ENCODE peak calls at places on chromosome 6, in ten cellular contexts. H is LHCN-M2, D is Calu3, U is SHP77, B is activated gamma-delta T cell treated with Interleukin-2 at 50 U/mL for 16 hours, K is EH, W is lung, V is psoas muscle, S is C1 segment of cervical spinal cord, Y is cerebellum. I is an unnamed sample.

GRCh38 chr6:96626749-96627353 is 63.9 kb downstream of the FHL5 start:
- DNase-seq in H (peak), D (no peak), U (peak), B (no peak), K (peak), W (no peak), V (no peak), S (no peak), Y (peak), I (no peak)

GRCh38 chr6:56246941-56247653 is at the start of gene COL21A1:
- DNase-seq in H (no peak), D (peak), U (no peak), B (no peak), K (no peak), W (peak), V (peak), S (no peak), Y (no peak), I (no peak)

GRCh38 chr6:82364087-82365010 is 732 bp downstream of the TPBG start:
- DNase-seq in H (peak), D (peak), U (peak), B (no peak), K (peak), W (peak), V (peak), S (no peak), Y (no peak), I (peak)

GRCh38 chr6:160306284-160306683 is 41.9 kb upstream of the SLC22A3 start:
- DNase-seq in H (no peak), D (no peak), U (no peak), B (no peak), K (no peak), W (no peak), V (no peak), S (peak), Y (no peak), I (no peak)

GRCh38 chr6:54775586-54775985 is 71.0 kb upstream of the FAM83B start:
- DNase-seq in H (no peak), D (no peak), U (no peak), B (no peak), K (peak), W (no peak), V (no peak), S (no peak), Y (no peak), I (no peak)

GRCh38 chr6:145139451-145139850 is 595.9 kb downstream of the EPM2A start:
- DNase-seq in H (no peak), D (no peak), U (no peak), B (no peak), K (peak), W (no peak), V (no peak), S (no peak), Y (no peak), I (peak)

GRCh38 chr6:81842254-81842653 is 89.8 kb upstream of the TENT5A start:
- DNase-seq in H (no peak), D (no peak), U (no peak), B (no peak), K (no peak), W (no peak), V (no peak), S (no peak), Y (no peak), I (peak)

GRCh38 chr6:142322504-142323198 is 20.8 kb downstream of the ADGRG6 start:
- DNase-seq in H (no peak), D (no peak), U (peak), B (no peak), K (no peak), W (no peak), V (no peak), S (no peak), Y (no peak), I (no peak)

GRCh38 chr6:113859349-113860164 is 2.4 kb downstream of the MARCKS start:
- DNase-seq in H (peak), D (peak), U (no peak), B (no peak), K (peak), W (no peak), V (peak), S (peak), Y (peak), I (peak)

GRCh38 chr6:16230953-16231352 is 7.4 kb upstream of the GMPR start:
- DNase-seq in H (no peak), D (no peak), U (no peak), B (no peak), K (no peak), W (no peak), V (no peak), S (no peak), Y (no peak), I (no peak)

GRCh38 chr6:25949695-25950094 is 12.9 kb upstream of the TRIM38 start:
- DNase-seq in H (no peak), D (no peak), U (no peak), B (no peak), K (no peak), W (no peak), V (no peak), S (no peak), Y (no peak), I (no peak)

GRCh38 chr6:40222354-40222753 is 288.1 kb upstream of the MOCS1 start:
- DNase-seq in H (no peak), D (no peak), U (no peak), B (no peak), K (no peak), W (no peak), V (no peak), S (no peak), Y (no peak), I (no peak)

GRCh38 chr6:6688283-6688682 is 99.8 kb downstream of the LY86 start:
- DNase-seq in H (no peak), D (no peak), U (no peak), B (no peak), K (no peak), W (no peak), V (no peak), S (no peak), Y (no peak), I (no peak)

GRCh38 chr6:134379086-134379485 is 61.2 kb upstream of the SGK1 start:
- DNase-seq in H (no peak), D (peak), U (no peak), B (no peak), K (no peak), W (peak), V (no peak), S (no peak), Y (no peak), I (peak)

GRCh38 chr6:56798163-56798562 is 155.5 kb upstream of the DST start:
- DNase-seq in H (peak), D (no peak), U (no peak), B (no peak), K (peak), W (no peak), V (no peak), S (no peak), Y (no peak), I (no peak)

GRCh38 chr6:161024364-161024920 is 32.9 kb downstream of the MAP3K4 start:
- DNase-seq in H (no peak), D (no peak), U (no peak), B (no peak), K (no peak), W (no peak), V (no peak), S (no peak), Y (no peak), I (no peak)

GRCh38 chr6:112272799-112273198 is 18.4 kb upstream of the LAMA4 start:
- DNase-seq in H (no peak), D (no peak), U (no peak), B (no peak), K (no peak), W (no peak), V (no peak), S (no peak), Y (no peak), I (no peak)

GRCh38 chr6:132491303-132491702 is 21.6 kb downstream of the STX7 start:
- DNase-seq in H (peak), D (no peak), U (no peak), B (no peak), K (peak), W (no peak), V (no peak), S (no peak), Y (no peak), I (no peak)

GRCh38 chr6:127851197-127851596 is 49.7 kb downstream of the THEMIS start:
- DNase-seq in H (peak), D (no peak), U (no peak), B (no peak), K (peak), W (no peak), V (no peak), S (no peak), Y (no peak), I (no peak)

GRCh38 chr6:36743538-36744441 is 46.2 kb downstream of the RAB44 start:
- DNase-seq in H (no peak), D (peak), U (no peak), B (no peak), K (no peak), W (no peak), V (no peak), S (no peak), Y (no peak), I (no peak)

GRCh38 chr6:52754443-52754842 is 8.8 kb downstream of the GSTA2 start:
- DNase-seq in H (no peak), D (no peak), U (no peak), B (no peak), K (no peak), W (no peak), V (no peak), S (no peak), Y (no peak), I (no peak)

GRCh38 chr6:37862992-37863391 is 43.5 kb downstream of the ZFAND3 start:
- DNase-seq in H (peak), D (no peak), U (no peak), B (no peak), K (peak), W (no peak), V (no peak), S (no peak), Y (no peak), I (no peak)

GRCh38 chr6:26152226-26153101 is 65.2 kb downstream of the HFE start:
- DNase-seq in H (no peak), D (peak), U (no peak), B (no peak), K (peak), W (no peak), V (no peak), S (no peak), Y (no peak), I (no peak)

GRCh38 chr6:98094696-98095095 is 739.7 kb upstream of the POU3F2 start:
- DNase-seq in H (no peak), D (no peak), U (no peak), B (no peak), K (no peak), W (no peak), V (no peak), S (no peak), Y (no peak), I (no peak)

I was measured in mucosa of gallbladder.